ENCODE peak calls at places on chromosomes 11 and 22, in four cellular contexts. R is brain microvascular endothelial cell, Q is left ventricle myocardium inferior, S is cardiac fibroblast. T is an unnamed sample.

GRCh38 chr11:84865257-84865656 is 761.9 kb downstream of the DLG2 start:
- DNase-seq in R (no peak), Q (no peak), S (no peak), T (no peak)

GRCh38 chr22:24205438-24206189 is 24.3 kb downstream of the SUSD2 start:
- DNase-seq in R (no peak), Q (no peak), S (no peak), T (no peak)

GRCh38 chr11:79616392-79616831 is 175.6 kb upstream of the TENM4 start:
- DNase-seq in R (no peak), Q (no peak), S (no peak), T (no peak)

GRCh38 chr11:26896716-26897115 is 97.2 kb upstream of the FIBIN start:
- DNase-seq in R (no peak), Q (no peak), S (peak), T (no peak)

GRCh38 chr11:71182791-71183556 is 69.4 kb downstream of the SHANK2 start:
- DNase-seq in R (no peak), Q (no peak), S (no peak), T (no peak)

GRCh38 chr22:41177040-41177625 is 28.0 kb upstream of the L3MBTL2 start:
- DNase-seq in R (no peak), Q (no peak), S (no peak), T (no peak)

GRCh38 chr11:101523193-101523592 is 60.6 kb downstream of the TRPC6 start:
- DNase-seq in R (no peak), Q (no peak), S (no peak), T (no peak)

GRCh38 chr11:96187779-96188624 is 155.0 kb downstream of the MAML2 start:
- DNase-seq in R (peak), Q (peak), S (peak), T (peak)

GRCh38 chr22:45455621-45456020 is 42.1 kb downstream of the RIBC2 start:
- DNase-seq in R (no peak), Q (no peak), S (no peak), T (no peak)

GRCh38 chr11:119371778-119372182 is 9.7 kb downstream of the USP2 start:
- DNase-seq in R (no peak), Q (no peak), S (no peak), T (no peak)

GRCh38 chr22:19526076-19526701 is 2.0 kb upstream of the CLDN5 start:
- DNase-seq in R (no peak), Q (no peak), S (no peak), T (no peak)

GRCh38 chr11:30322162-30322561 is 742 bp upstream of the ARL14EP start:
- DNase-seq in R (no peak), Q (no peak), S (no peak), T (no peak)

GRCh38 chr22:32905400-32905799 is 103.9 kb downstream of the TIMP3 start:
- DNase-seq in R (no peak), Q (no peak), S (peak), T (no peak)

GRCh38 chr11:64348611-64349387 is 8.8 kb downstream of the CCDC88B start:
- DNase-seq in R (no peak), Q (no peak), S (no peak), T (no peak)

GRCh38 chr22:42928969-42929837 is 72.1 kb upstream of the ARFGAP3 start:
- DNase-seq in R (no peak), Q (no peak), S (peak), T (no peak)

GRCh38 chr11:45100338-45100737 is 46.1 kb upstream of the PRDM11 start:
- DNase-seq in R (no peak), Q (no peak), S (peak), T (no peak)

GRCh38 chr11:119890466-119890865 is 161.5 kb upstream of the NECTIN1 start:
- DNase-seq in R (no peak), Q (no peak), S (no peak), T (no peak)

GRCh38 chr22:46129390-46130041 is 20.8 kb upstream of the PPARA start:
- DNase-seq in R (no peak), Q (peak), S (no peak), T (no peak)

GRCh38 chr22:50620861-50621490 is 7.0 kb downstream of the ARSA start:
- DNase-seq in R (no peak), Q (no peak), S (no peak), T (no peak)

GRCh38 chr11:9070740-9071476 is 20.5 kb downstream of the SCUBE2 start:
- DNase-seq in R (no peak), Q (no peak), S (no peak), T (no peak)

GRCh38 chr22:44531487-44531886 is 33.5 kb upstream of the RTL6 start:
- DNase-seq in R (no peak), Q (no peak), S (no peak), T (no peak)

GRCh38 chr11:117600976-117601708 is 195.9 kb downstream of the DSCAML1 start:
- DNase-seq in R (no peak), Q (no peak), S (no peak), T (no peak)

GRCh38 chr11:13327421-13327820 is 49.8 kb downstream of the BMAL1 start:
- DNase-seq in R (no peak), Q (no peak), S (no peak), T (no peak)

GRCh38 chr11:112248216-112248615 is 12.4 kb downstream of the PLET1 start:
- DNase-seq in R (no peak), Q (no peak), S (no peak), T (peak)

GRCh38 chr11:60261014-60261413 is 18.1 kb upstream of the MS4A4E start:
- DNase-seq in R (no peak), Q (no peak), S (no peak), T (no peak)

GRCh38 chr11:128190312-128190711 is 397.0 kb downstream of the ETS1 start:
- DNase-seq in R (no peak), Q (no peak), S (no peak), T (no peak)

GRCh38 chr11:76666408-76666807 is 4.1 kb downstream of the LRRC32 start:
- DNase-seq in R (no peak), Q (peak), S (peak), T (no peak)

GRCh38 chr11:125624756-125625213 is at the start of gene CHEK1:
- DNase-seq in R (no peak), Q (no peak), S (no peak), T (no peak)

GRCh38 chr22:42080287-42080686 is 787 bp downstream of the SMDT1 start:
- DNase-seq in R (peak), Q (no peak), S (peak), T (no peak)

GRCh38 chr11:8222820-8223512 is 40.7 kb downstream of the LMO1 start:
- DNase-seq in R (no peak), Q (no peak), S (no peak), T (no peak)

GRCh38 chr22:47850644-47851151 is 1088.2 kb downstream of the TBC1D22A start:
- DNase-seq in R (no peak), Q (no peak), S (no peak), T (no peak)

GRCh38 chr11:120413480-120413879 is 77.3 kb downstream of the ARHGEF12 start:
- DNase-seq in R (peak), Q (no peak), S (peak), T (peak)

GRCh38 chr11:17343907-17344306 is 7.7 kb upstream of the NCR3LG1 start:
- DNase-seq in R (peak), Q (no peak), S (peak), T (peak)

GRCh38 chr22:26916236-26916635 is 258.8 kb downstream of the MIAT start:
- DNase-seq in R (no peak), Q (no peak), S (no peak), T (no peak)

GRCh38 chr22:22046370-22046769 is 63.8 kb upstream of the TOP3B start:
- DNase-seq in R (no peak), Q (no peak), S (no peak), T (no peak)

GRCh38 chr11:122153746-122154145 is 37.7 kb upstream of the BLID start:
- DNase-seq in R (no peak), Q (no peak), S (no peak), T (no peak)

GRCh38 chr11:122154227-122154626 is 38.2 kb upstream of the BLID start:
- DNase-seq in R (no peak), Q (no peak), S (no peak), T (no peak)

GRCh38 chr11:122157540-122158173 is 41.6 kb upstream of the BLID start:
- DNase-seq in R (no peak), Q (no peak), S (no peak), T (no peak)

GRCh38 chr11:122155765-122156527 is 39.9 kb upstream of the BLID start:
- DNase-seq in R (no peak), Q (no peak), S (no peak), T (no peak)

DNA sequence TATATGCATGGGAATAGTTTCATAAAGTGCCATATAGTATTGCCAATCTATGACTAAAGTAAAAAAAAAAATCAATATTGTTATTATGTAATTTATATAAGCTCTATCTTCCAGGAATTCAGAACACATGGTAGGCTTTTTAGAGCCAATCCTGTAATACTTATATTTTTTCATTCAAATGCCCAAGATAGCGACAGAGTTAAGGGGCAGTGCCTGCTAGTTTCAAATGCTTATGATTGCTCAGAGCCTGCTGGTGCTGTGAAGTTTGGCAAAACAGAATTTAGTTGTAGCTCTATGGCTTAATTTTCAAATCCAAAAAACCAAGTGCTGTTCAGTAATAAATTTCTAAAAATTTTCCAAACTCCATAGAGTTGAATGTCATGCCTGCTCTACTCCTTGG is 39.0 kb upstream of the BLID start:
- DNase-seq in R (no peak), Q (no peak), S (no peak), T (no peak)
- H3K4me3 ChIP-seq in R (no peak), Q (no peak), S (no peak), T (no peak)

DNA sequence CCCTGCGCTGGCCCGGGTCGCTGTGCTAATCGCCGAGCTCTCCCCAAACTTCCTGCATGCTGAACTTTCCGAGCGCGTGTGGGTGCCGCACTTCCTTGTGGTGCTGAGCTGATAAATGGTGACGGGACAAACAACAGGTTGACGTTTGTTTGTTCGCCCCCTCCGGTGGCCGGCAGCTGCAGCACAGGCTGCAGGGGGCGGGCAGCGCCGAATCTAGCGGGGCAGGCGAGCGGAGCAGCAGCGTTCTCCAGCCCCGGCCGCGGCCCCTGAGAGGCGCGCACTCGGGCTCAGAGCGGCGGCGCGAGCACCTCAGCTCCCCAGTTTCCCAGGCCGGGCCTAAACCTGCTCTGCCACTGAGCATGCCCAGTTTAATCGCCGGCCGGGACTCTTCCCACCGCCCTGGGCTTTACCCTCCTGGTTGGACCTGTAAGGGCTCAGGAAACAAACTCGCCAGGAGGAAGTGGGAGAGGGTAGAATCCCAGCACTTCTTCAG is at the start of gene PDGFD:
- DNase-seq in R (peak), Q (peak), S (peak), T (no peak)
- H3K4me3 ChIP-seq in R (peak), Q (peak), S (peak), T (peak)

GRCh38 chr11:10309163-10310093 is 4.6 kb downstream of the ADM start:
- DNase-seq in R (peak), Q (peak), S (peak), T (no peak)

GRCh38 chr11:10307411-10308207 is 2.7 kb downstream of the ADM start:
- DNase-seq in R (peak), Q (peak), S (peak), T (peak)

GRCh38 chr11:10307022-10307410 is 2.1 kb downstream of the ADM start:
- DNase-seq in R (no peak), Q (no peak), S (no peak), T (no peak)

GRCh38 chr11:10310301-10310841 is 5.5 kb downstream of the ADM start:
- DNase-seq in R (peak), Q (no peak), S (peak), T (no peak)

DNA sequence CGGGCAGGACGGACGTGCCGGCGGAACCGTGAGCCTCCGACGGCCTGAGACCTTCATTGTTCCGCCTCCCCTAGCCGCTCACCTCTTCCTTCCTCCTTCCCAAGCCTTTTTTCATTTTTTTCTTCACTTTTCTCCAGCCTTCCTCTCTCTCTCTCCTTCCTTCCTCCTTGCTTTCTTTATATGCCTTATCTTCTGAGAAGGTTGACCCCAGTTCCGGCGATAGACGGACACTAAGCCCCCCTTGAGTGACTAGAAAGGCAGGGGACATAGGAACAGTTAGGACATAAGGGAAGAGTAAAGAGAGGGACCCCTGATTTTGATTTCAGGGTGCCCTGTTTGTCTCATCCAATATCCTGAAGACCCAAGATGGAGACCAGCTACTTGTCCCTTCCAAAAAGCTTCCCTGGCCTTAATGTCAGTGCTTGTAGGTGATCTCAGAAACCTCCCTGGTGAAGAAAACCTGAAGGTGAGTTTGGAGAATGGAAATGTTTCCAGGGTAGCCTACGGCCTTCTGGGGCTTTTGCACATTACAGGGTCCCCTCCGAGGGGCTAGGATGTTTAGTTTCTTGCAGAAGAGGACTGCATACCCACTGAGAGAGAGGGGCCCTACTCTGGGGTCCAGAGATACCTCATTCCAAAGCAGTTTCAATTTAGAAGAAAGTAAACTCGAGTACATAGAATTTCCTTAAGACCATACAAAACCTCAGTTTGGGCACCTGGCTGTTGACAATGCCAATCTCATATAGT is 3.5 kb downstream of the ADM start:
- DNase-seq in R (no peak), Q (no peak), S (no peak), T (no peak)
- H3K4me3 ChIP-seq in R (peak), Q (peak), S (peak), T (peak)

DNA sequence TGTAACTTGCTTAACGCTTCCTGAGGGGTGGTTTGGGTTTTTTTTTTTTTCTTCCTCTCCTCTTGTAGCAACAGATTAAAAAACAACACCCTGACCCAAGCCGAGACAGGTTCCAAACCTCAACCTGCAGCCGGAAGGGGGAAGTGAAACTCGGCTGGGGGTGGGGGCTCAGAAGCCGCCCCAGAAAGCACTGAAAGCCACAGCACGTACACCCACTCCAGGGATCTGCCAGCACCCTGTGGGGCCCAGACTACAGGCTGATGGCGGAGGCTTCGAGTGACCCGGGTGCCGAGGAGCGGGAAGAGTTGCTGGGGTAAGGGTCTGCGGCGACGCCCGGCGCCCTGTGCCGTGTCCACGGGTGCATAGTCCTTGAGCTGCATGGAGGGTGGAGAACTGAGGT is at the start of gene LSP1:
- DNase-seq in R (no peak), Q (no peak), S (no peak), T (no peak)
- H3K4me3 ChIP-seq in R (no peak), Q (peak), S (no peak), T (no peak)